ENCODE peak calls at places on chromosome 1, in six cellular contexts. O is uterus, D is ovary, M is IMR-90, E is HCT116, U is transverse colon. S is an unnamed sample. For H3K4me1, the result is how much of the 10 kb centered on the place peaks cover.

GRCh38 chr1:166974647-166975345 is 544 bp downstream of the ILDR2 start:
- DNase-seq in U (no peak), E (no peak), M (no peak), D (no peak), O (no peak), S (no peak)

GRCh38 chr1:226912587-226913176 is 27.4 kb upstream of the COQ8A start:
- DNase-seq in E (no peak), D (peak), O (peak), U (peak), M (peak), S (peak)

GRCh38 chr1:205444931-205445652 is 10.8 kb downstream of the BLACAT1 start:
- DNase-seq in O (peak), E (no peak), M (no peak), D (peak), U (peak), S (no peak)

GRCh38 chr1:240244968-240245628 is 153.4 kb downstream of the FMN2 start:
- DNase-seq in E (no peak), D (no peak), M (peak), O (no peak), U (no peak), S (no peak)

GRCh38 chr1:61287014-61287413 is 204.7 kb downstream of the NFIA start:
- DNase-seq in U (no peak), O (no peak), M (peak), D (no peak), E (no peak), S (no peak)

GRCh38 chr1:3633344-3634058 is 8.7 kb downstream of the TPRG1L start:
- DNase-seq in U (no peak), D (no peak), O (no peak), E (no peak), M (no peak), S (peak)

GRCh38 chr1:171213559-171214454 is 28.7 kb downstream of the FMO2 start:
- DNase-seq in U (no peak), O (no peak), D (no peak), E (no peak), M (no peak), S (no peak)

GRCh38 chr1:204212715-204213114 is 1.1 kb downstream of the GOLT1A start:
- DNase-seq in E (no peak), U (no peak), O (no peak), D (no peak), M (no peak), S (no peak)

GRCh38 chr1:117656202-117656641 is 50.4 kb downstream of the TENT5C start:
- DNase-seq in O (no peak), M (no peak), U (peak), D (no peak), E (no peak), S (no peak)

GRCh38 chr1:116772648-116773045 is 18.4 kb downstream of the CD2 start:
- DNase-seq in D (no peak), E (no peak), M (no peak), O (no peak), U (no peak), S (no peak)

GRCh38 chr1:74053407-74053806 is 144.6 kb downstream of the LRRIQ3 start:
- DNase-seq in E (no peak), U (no peak), M (peak), D (no peak), O (no peak), S (no peak)

GRCh38 chr1:199096601-199097000 is 457.8 kb downstream of the PTPRC start:
- DNase-seq in E (no peak), O (no peak), M (no peak), U (no peak), D (no peak), S (no peak)

GRCh38 chr1:152096931-152097330 is 8.1 kb upstream of the TCHHL1 start:
- DNase-seq in M (no peak), E (no peak), D (no peak), U (no peak), O (no peak), S (no peak)

DNA sequence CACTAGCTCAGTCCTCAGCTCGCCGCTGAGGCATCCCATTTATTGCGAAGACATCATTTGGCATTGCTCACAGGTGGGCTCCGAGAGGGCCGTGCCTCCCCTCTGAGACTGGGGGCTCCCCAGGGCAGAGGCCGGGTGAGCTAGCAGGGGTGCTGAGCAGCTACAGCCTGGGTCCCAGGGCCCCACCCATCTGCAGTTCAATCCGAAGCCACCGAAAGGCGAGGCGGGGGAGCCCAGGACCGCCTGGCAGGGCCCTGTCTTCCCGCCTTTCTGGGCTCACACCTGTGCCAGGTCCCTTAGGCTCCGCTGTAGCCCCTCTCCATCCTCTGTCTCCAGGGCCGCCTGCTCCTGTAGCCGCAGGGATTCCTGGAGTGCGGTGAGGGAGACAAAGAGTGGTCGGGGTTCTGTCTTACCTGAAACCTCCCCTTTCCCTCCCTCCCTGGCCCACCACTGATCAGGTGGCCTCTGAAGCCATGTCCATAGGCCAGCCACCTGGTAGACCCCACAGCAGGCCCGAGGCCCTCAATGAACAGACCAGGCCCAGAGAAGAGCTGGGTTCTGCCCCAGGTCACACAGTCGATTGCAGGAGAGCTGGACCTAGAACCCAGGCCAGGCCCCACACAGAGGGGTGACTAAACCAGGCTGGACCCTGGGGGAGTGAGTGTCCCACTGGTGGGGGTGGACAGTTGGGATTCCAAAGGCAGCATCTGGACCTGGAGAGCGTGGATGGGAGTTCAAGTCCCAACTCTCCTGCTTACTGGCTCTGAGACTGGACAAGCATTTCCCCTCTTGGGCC is 18.1 kb upstream of the NBPF1 start:
- DNase-seq in E (no peak), U (peak), O (peak), M (no peak), D (peak), S (peak)
- TF ChIP-seq POLR2A in E (no peak), U (no peak), O (no peak), M (no peak), D (peak), S (no peak)

DNA sequence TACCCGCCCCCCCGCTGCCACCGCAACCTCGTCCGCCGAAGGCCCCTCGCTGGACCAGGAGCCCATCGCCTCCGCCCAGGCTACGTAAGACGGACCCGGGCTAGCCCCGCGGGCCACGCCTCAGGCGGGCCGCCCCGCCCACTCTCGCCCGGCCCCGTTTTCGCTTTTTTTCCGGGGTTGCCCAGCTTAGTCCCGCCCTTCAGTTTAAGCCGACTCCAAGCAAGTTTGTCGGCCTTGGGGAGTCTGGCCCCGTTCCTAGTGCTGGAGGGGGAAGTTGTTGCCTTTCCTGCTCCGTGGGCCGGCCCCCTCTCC is 3.0 kb downstream of the RUSC1 start:
- DNase-seq in E (peak), U (peak), O (peak), M (peak), D (peak), S (peak)
- H3K4me1 ChIP-seq in E (under half), U (under half), O (under half), M (under half), D (under half), S (under half)

DNA sequence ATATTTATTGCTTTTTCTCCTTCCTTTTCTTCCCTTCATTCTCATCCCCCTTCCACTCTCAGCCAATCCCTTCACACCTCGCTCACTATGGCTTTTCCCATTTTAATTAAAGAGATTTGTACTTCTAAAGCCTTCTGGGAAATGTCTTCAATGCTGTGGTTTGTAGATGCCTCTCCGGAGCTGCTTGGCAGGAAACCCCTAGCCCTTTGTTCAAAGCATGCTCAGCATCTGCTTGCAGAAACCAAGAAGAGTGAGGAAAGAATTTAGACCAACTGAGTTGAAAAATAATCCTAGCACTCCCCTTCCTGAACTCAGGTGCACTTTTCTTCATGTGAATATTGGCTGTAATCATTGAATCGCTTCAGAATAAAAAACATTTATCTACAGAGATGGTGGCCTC is 659.5 kb upstream of the CAMK1G start:
- DNase-seq in O (no peak), D (no peak), U (no peak), M (no peak), E (no peak), S (no peak)
- TF ChIP-seq CTCF in O (no peak), D (no peak), U (no peak), M (no peak), E (no peak), S (no peak)

DNA sequence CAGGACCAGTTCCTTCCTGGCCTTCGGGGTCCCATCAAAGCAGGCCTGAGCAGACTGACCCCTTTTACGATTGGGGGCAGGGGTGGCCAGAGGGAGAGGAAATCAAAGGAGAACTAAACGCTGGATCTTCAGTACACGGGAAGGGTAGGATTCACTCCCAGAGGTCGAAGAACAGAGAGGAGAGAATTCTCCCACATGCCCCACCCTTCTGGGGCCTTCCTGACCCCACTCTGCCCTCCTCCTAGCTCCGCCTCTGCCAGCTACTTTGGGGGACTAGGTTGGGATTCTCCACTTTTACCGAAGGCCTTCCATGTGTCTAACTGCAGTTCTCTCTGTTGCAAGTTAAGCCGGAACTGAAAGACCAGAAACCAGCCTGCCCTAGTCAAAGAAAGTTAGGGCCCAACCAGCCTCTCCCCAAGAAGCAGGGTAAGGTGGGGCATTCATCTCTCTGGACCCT is 654 bp upstream of the ARHGEF2 start:
- DNase-seq in O (peak), U (peak), M (peak), D (no peak), E (no peak), S (no peak)
- TF ChIP-seq POLR2A in O (no peak), U (no peak), M (no peak), D (no peak), E (peak), S (no peak)

DNA sequence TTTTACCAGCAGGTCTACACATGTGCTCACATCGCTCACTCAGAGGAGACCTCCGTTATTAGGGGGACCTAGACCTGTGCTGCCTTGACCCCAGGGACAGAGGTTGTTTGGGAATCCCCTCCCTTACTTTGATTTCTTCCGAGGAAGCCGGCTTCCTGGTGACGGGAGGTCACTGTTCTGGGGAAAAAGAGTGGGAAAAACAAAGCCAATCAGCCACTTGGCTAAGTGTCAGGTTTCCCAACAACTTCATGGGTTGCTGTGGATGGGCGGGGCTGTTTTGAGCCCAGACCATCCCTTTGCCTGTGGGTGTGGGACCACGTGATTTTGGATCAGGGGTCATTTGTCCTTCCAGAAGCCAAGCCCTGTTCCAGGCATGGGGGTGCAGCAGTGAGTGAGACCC is 7.1 kb upstream of the KCNAB2 start:
- DNase-seq in M (no peak), E (no peak), O (no peak), U (no peak), D (no peak), S (no peak)
- H3K4me1 ChIP-seq in M (under half), E (under half), O (under half), U (under half), D (under half), S (under half)

S was measured in right lobe of liver.